ENCODE peak calls at places on chromosomes 1 and 21, in five cellular contexts. N, G, M, I and R are unnamed samples.

GRCh38 chr1:182229907-182230522 is 161.6 kb downstream of the GLUL start:
- DNase-seq in M (no peak), I (peak), G (no peak), N (no peak), R (no peak)

GRCh38 chr1:234961468-234962339 is 166.9 kb downstream of the TOMM20 start:
- DNase-seq in N (peak), M (no peak), G (no peak), I (no peak), R (no peak)

GRCh38 chr1:39671433-39671792 is 494 bp downstream of the NT5C1A start:
- DNase-seq in M (peak), G (no peak), N (no peak), I (no peak), R (no peak)

GRCh38 chr1:160779662-160780397 is 16.1 kb upstream of the LY9 start:
- DNase-seq in I (no peak), N (no peak), M (peak), G (peak), R (peak)

GRCh38 chr1:47969478-47969877 is 27.7 kb downstream of the TRABD2B start:
- DNase-seq in I (no peak), M (no peak), G (no peak), N (no peak), R (no peak)

GRCh38 chr1:202014915-202015676 is 4.7 kb downstream of the ELF3 start:
- DNase-seq in M (no peak), I (no peak), G (no peak), N (no peak), R (no peak)

GRCh38 chr21:16125274-16125673 is 395.5 kb downstream of the USP25 start:
- DNase-seq in M (no peak), N (no peak), G (no peak), I (no peak), R (no peak)

GRCh38 chr1:175274368-175274767 is 81.8 kb upstream of the KIAA0040 start:
- DNase-seq in M (no peak), I (no peak), G (no peak), N (no peak), R (no peak)

GRCh38 chr21:18000961-18001522 is 181.9 kb upstream of the C21orf91 start:
- DNase-seq in N (no peak), M (no peak), G (no peak), I (no peak), R (no peak)

GRCh38 chr1:212566522-212567479 is 41.8 kb upstream of the ATF3 start:
- DNase-seq in G (no peak), N (peak), I (no peak), M (no peak), R (peak)

GRCh38 chr21:42455196-42455595 is 40.8 kb downstream of the RSPH1 start:
- DNase-seq in I (no peak), G (no peak), M (no peak), N (no peak), R (peak)
- H4K91ac ChIP-seq in I (no peak), G (no peak), M (no peak), N (no peak), R (no peak)

GRCh38 chr1:15617874-15618684 is 821 bp downstream of the DDI2 start:
- DNase-seq in M (peak), N (no peak), I (no peak), G (no peak), R (peak)

GRCh38 chr1:15616704-15617172 is 520 bp upstream of the DDI2 start:
- DNase-seq in N (peak), I (peak), G (no peak), M (peak), R (no peak)

GRCh38 chr1:15620155-15620545 is 2.9 kb downstream of the DDI2 start:
- DNase-seq in I (no peak), M (no peak), G (no peak), N (peak), R (no peak)

GRCh38 chr1:15617173-15617873 is at the start of gene DDI2:
- DNase-seq in I (peak), M (peak), N (peak), G (peak), R (peak)

DNA sequence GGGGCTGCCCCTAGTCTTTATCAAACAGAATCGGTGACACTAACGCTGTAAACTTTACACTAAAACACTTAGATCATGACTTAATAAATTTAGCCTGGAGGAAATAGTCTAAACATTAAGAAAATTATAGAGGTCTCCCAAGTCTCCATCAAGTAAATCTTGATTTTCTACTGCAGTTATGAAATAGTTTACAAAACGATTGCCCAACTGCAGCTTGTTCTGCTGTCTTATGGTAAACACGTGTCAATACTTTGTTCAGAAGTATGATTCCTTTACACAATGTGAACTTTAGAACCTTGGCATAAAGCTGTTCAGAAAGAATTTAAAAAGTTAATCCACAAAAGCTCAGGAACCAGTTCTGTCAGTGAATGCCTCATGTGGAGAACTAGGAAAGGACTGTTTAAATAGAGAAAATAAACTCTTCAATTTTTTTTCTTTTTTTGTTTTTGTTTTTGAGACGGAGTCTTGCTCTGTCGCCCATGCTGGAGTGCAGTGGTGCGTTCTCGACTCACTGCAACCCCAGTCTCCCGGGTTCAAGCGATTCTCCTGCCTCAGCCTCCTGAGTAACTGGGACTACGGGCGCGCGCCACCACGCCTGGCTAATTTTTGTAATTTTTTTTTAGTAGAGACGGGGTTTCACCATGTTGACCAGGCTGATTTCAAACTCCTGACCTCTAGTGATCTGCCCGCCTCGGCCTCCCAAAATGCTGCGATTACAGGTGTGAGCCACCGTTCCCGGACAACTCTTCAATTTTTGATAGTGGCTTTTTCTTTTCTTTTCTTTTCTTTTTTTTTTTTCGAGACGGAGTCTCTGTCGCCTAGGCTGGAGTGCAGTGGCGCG is 1.6 kb downstream of the DDI2 start:
- DNase-seq in N (peak), G (no peak), I (no peak), M (no peak), R (peak)
- H2AFZ ChIP-seq in N (no peak), G (no peak), I (no peak), M (no peak), R (no peak)

DNA sequence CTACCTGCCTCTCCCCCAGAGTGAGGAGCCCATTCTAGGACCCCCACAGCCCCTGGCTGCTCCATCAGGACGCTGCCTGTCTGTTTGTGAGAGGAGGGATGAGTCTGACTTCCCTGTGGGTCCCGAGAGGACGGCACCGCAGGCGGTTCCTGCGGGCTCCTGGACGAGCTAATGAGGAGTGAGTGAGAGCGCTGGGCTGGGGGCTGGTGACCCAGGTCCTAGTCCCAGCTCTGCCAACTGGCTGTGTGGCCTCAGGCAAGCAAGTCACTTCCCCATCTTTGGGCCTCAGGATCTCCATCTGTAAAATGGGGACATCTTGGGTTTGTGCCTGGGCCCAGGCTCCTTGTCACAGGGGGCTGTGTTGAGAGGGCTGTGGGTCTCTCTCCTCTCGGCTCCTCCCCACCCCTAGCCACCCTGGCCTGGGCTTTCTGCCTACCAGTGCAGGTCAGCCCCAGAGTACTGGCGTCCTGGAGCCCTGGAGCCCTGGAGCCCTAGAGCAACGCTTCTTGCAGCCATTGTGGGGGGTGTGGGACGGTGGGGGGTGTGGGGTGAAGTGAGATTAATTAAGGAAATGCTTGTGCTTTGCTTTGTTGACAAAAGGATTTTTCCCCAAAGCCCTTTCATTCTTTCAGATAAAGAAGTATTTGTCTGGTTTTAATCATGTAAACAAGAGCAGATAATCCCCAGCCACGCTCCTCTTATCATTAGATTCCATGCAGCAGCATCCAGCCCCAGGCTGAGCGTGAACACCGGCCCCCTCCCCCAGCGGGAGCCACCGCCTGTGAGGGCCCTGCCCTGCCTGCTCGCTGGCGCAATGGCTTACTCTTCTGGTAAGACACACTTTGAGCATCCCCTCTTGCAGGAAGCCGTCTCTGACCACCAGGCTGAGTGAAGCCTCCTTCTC is 26.8 kb downstream of the SLC1A7 start:
- DNase-seq in M (peak), G (no peak), N (peak), I (peak), R (peak)
- H3K14ac ChIP-seq in M (peak), G (no peak), N (peak), I (no peak), R (peak)

DNA sequence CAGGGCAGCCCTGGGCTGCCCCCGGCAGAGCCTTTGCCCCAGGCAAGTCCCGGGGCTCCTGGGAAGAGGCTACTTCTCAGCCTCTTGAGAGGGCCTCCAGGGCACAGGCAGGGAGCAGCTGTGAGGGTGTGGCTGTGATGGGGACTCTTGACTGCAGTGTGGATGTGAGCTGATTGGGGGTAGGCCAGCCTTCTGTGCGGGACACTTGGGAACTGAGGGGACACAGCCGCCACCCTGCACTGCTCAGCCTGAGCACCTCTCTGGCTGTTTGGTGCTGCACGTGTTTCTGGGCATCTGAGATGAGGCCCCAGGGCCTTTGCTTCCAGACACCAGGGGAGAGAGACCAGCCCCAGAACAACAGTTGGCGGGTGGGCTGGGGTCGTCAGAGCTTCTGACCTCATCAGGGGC is 62.1 kb downstream of the SKI start:
- DNase-seq in M (no peak), I (no peak), N (no peak), G (no peak), R (peak)
- H4K91ac ChIP-seq in M (no peak), I (no peak), N (peak), G (no peak), R (no peak)

GRCh38 chr1:222019029-222019428 is 277.1 kb upstream of the DUSP10 start:
- DNase-seq in G (no peak), N (no peak), M (no peak), I (no peak), R (no peak)

GRCh38 chr1:222023025-222023424 is 281.1 kb upstream of the DUSP10 start:
- DNase-seq in N (no peak), M (no peak), I (no peak), G (no peak), R (no peak)

GRCh38 chr1:222018051-222018450 is 276.2 kb upstream of the DUSP10 start:
- DNase-seq in N (no peak), I (no peak), M (no peak), G (no peak), R (no peak)

GRCh38 chr1:222021124-222021523 is 279.2 kb upstream of the DUSP10 start:
- DNase-seq in N (no peak), I (no peak), G (no peak), M (no peak), R (no peak)

GRCh38 chr1:222020553-222020952 is 278.7 kb upstream of the DUSP10 start:
- DNase-seq in I (no peak), M (no peak), G (no peak), N (no peak), R (no peak)
- H2AFZ ChIP-seq in I (no peak), M (no peak), G (no peak), N (no peak), R (no peak)